ENCODE peak calls at places on chromosome 7, in eight cellular contexts. One of them, this sample, is unnamed.

GRCh38 chr7:124246262-124246863 is 213.5 kb upstream of the TMEM229A start:
- DNase-seq in astrocyte: peak; percentile 16
- DNase-seq in posterior vena cava: no peak
- DNase-seq in non-pigmented ciliary epithelial cell: no peak
- DNase-seq in NCI-H2081: no peak
- DNase-seq in upper lobe of left lung: no peak
- DNase-seq in tibial nerve: no peak
- DNase-seq in cardiac muscle cell: no peak
- DNase-seq in this sample: no peak

GRCh38 chr7:39300276-39300675 is 265.9 kb upstream of the YAE1 start:
- DNase-seq in cardiac muscle cell: no peak
- DNase-seq in non-pigmented ciliary epithelial cell: no peak
- DNase-seq in NCI-H2081: no peak
- DNase-seq in astrocyte: no peak
- DNase-seq in tibial nerve: no peak
- DNase-seq in upper lobe of left lung: no peak
- DNase-seq in posterior vena cava: no peak
- DNase-seq in this sample: no peak

GRCh38 chr7:69633122-69633892 is 35.0 kb downstream of the AUTS2 start:
- DNase-seq in astrocyte: peak; percentile 47
- DNase-seq in cardiac muscle cell: peak; percentile 65
- DNase-seq in upper lobe of left lung: no peak
- DNase-seq in posterior vena cava: no peak
- DNase-seq in NCI-H2081: no peak
- DNase-seq in non-pigmented ciliary epithelial cell: peak; percentile 8
- DNase-seq in tibial nerve: no peak
- DNase-seq in this sample: no peak

GRCh38 chr7:150945853-150946825 is 32.0 kb downstream of the KCNH2 start:
- DNase-seq in upper lobe of left lung: peak; percentile 58
- DNase-seq in cardiac muscle cell: no peak
- DNase-seq in astrocyte: peak; percentile 47
- DNase-seq in non-pigmented ciliary epithelial cell: no peak
- DNase-seq in posterior vena cava: peak; percentile 82
- DNase-seq in NCI-H2081: no peak
- DNase-seq in tibial nerve: peak; percentile 15
- DNase-seq in this sample: no peak

GRCh38 chr7:44279286-44279685 is 46.1 kb downstream of the CAMK2B start:
- DNase-seq in upper lobe of left lung: peak; percentile 33
- DNase-seq in tibial nerve: no peak
- DNase-seq in cardiac muscle cell: no peak
- DNase-seq in non-pigmented ciliary epithelial cell: no peak
- DNase-seq in astrocyte: no peak
- DNase-seq in NCI-H2081: no peak
- DNase-seq in posterior vena cava: peak; percentile 59
- DNase-seq in this sample: peak; percentile 33

GRCh38 chr7:55325371-55325792 is 39.8 kb upstream of the LANCL2 start:
- DNase-seq in non-pigmented ciliary epithelial cell: peak; percentile 81
- DNase-seq in cardiac muscle cell: peak; percentile 95
- DNase-seq in NCI-H2081: no peak
- DNase-seq in astrocyte: peak; percentile 95
- DNase-seq in upper lobe of left lung: no peak
- DNase-seq in tibial nerve: peak; percentile 25
- DNase-seq in posterior vena cava: no peak
- DNase-seq in this sample: no peak

GRCh38 chr7:128311-129080 is 63.9 kb upstream of the FAM20C start:
- DNase-seq in NCI-H2081: no peak
- DNase-seq in tibial nerve: no peak
- DNase-seq in upper lobe of left lung: peak; percentile 22
- DNase-seq in cardiac muscle cell: no peak
- DNase-seq in non-pigmented ciliary epithelial cell: no peak
- DNase-seq in astrocyte: no peak
- DNase-seq in posterior vena cava: no peak
- DNase-seq in this sample: no peak

GRCh38 chr7:818031-818699 is 14.1 kb upstream of the SUN1 start:
- DNase-seq in upper lobe of left lung: no peak
- DNase-seq in cardiac muscle cell: peak; percentile 34
- DNase-seq in posterior vena cava: peak; percentile 15
- DNase-seq in NCI-H2081: no peak
- DNase-seq in tibial nerve: no peak
- DNase-seq in astrocyte: peak; percentile 69
- DNase-seq in non-pigmented ciliary epithelial cell: no peak
- DNase-seq in this sample: no peak

GRCh38 chr7:132317856-132318255 is 258.4 kb downstream of the PLXNA4 start:
- DNase-seq in astrocyte: no peak
- DNase-seq in cardiac muscle cell: no peak
- DNase-seq in tibial nerve: no peak
- DNase-seq in NCI-H2081: no peak
- DNase-seq in posterior vena cava: no peak
- DNase-seq in upper lobe of left lung: no peak
- DNase-seq in non-pigmented ciliary epithelial cell: no peak
- DNase-seq in this sample: no peak

GRCh38 chr7:137927386-137927785 is 74.5 kb downstream of the CREB3L2 start:
- DNase-seq in posterior vena cava: no peak
- DNase-seq in NCI-H2081: no peak
- DNase-seq in non-pigmented ciliary epithelial cell: no peak
- DNase-seq in astrocyte: no peak
- DNase-seq in tibial nerve: no peak
- DNase-seq in upper lobe of left lung: no peak
- DNase-seq in cardiac muscle cell: no peak
- DNase-seq in this sample: no peak

GRCh38 chr7:94382746-94383145 is 11.9 kb upstream of the COL1A2 start:
- DNase-seq in non-pigmented ciliary epithelial cell: no peak
- DNase-seq in posterior vena cava: no peak
- DNase-seq in upper lobe of left lung: no peak
- DNase-seq in cardiac muscle cell: no peak
- DNase-seq in NCI-H2081: no peak
- DNase-seq in astrocyte: no peak
- DNase-seq in tibial nerve: no peak
- DNase-seq in this sample: no peak

GRCh38 chr7:47950714-47951113 is 2.4 kb upstream of the PKD1L1 start:
- DNase-seq in upper lobe of left lung: peak; percentile 62
- DNase-seq in cardiac muscle cell: peak; percentile 17
- DNase-seq in NCI-H2081: no peak
- DNase-seq in posterior vena cava: no peak
- DNase-seq in astrocyte: no peak
- DNase-seq in non-pigmented ciliary epithelial cell: no peak
- DNase-seq in tibial nerve: no peak
- DNase-seq in this sample: no peak

GRCh38 chr7:34133983-34134782 is 228.8 kb downstream of the BMPER start:
- DNase-seq in non-pigmented ciliary epithelial cell: no peak
- DNase-seq in NCI-H2081: peak; percentile 69
- DNase-seq in upper lobe of left lung: no peak
- DNase-seq in posterior vena cava: peak; percentile 86
- DNase-seq in cardiac muscle cell: peak; percentile 87
- DNase-seq in astrocyte: peak; percentile 67
- DNase-seq in tibial nerve: peak; percentile 83
- DNase-seq in this sample: peak; percentile 66

GRCh38 chr7:130793855-130794618 is 60.0 kb upstream of the KLF14 start:
- DNase-seq in NCI-H2081: no peak
- DNase-seq in astrocyte: peak; percentile 33
- DNase-seq in posterior vena cava: no peak
- DNase-seq in tibial nerve: peak; percentile 26
- DNase-seq in upper lobe of left lung: no peak
- DNase-seq in cardiac muscle cell: peak; percentile 6
- DNase-seq in non-pigmented ciliary epithelial cell: no peak
- DNase-seq in this sample: no peak

GRCh38 chr7:108012499-108013430 is 9.8 kb upstream of the LAMB1 start:
- DNase-seq in posterior vena cava: no peak
- DNase-seq in cardiac muscle cell: peak; percentile 80
- DNase-seq in tibial nerve: no peak
- DNase-seq in upper lobe of left lung: no peak
- DNase-seq in astrocyte: peak; percentile 72
- DNase-seq in NCI-H2081: no peak
- DNase-seq in non-pigmented ciliary epithelial cell: no peak
- DNase-seq in this sample: no peak

GRCh38 chr7:47418910-47419309 is 163.0 kb downstream of the TNS3 start:
- DNase-seq in tibial nerve: no peak
- DNase-seq in posterior vena cava: no peak
- DNase-seq in non-pigmented ciliary epithelial cell: peak; percentile 82
- DNase-seq in upper lobe of left lung: no peak
- DNase-seq in NCI-H2081: no peak
- DNase-seq in astrocyte: peak; percentile 96
- DNase-seq in cardiac muscle cell: no peak
- DNase-seq in this sample: no peak

GRCh38 chr7:29564455-29565185 is 985 bp downstream of the PRR15 start:
- DNase-seq in upper lobe of left lung: peak; percentile 90
- DNase-seq in cardiac muscle cell: peak; percentile 78
- DNase-seq in astrocyte: peak; percentile 46
- DNase-seq in tibial nerve: no peak
- DNase-seq in non-pigmented ciliary epithelial cell: no peak
- DNase-seq in NCI-H2081: peak; percentile 38
- DNase-seq in posterior vena cava: peak; percentile 89
- DNase-seq in this sample: peak; percentile 47

GRCh38 chr7:65441010-65441409 is 67.4 kb downstream of the ZNF92 start:
- DNase-seq in astrocyte: peak; percentile 88
- DNase-seq in non-pigmented ciliary epithelial cell: peak; percentile 76
- DNase-seq in NCI-H2081: no peak
- DNase-seq in cardiac muscle cell: peak; percentile 31
- DNase-seq in tibial nerve: no peak
- DNase-seq in posterior vena cava: no peak
- DNase-seq in upper lobe of left lung: no peak
- DNase-seq in this sample: peak; percentile 44

GRCh38 chr7:94913391-94913790 is 6.0 kb downstream of the PPP1R9A start:
- DNase-seq in posterior vena cava: no peak
- DNase-seq in NCI-H2081: no peak
- DNase-seq in cardiac muscle cell: no peak
- DNase-seq in upper lobe of left lung: no peak
- DNase-seq in non-pigmented ciliary epithelial cell: no peak
- DNase-seq in tibial nerve: no peak
- DNase-seq in astrocyte: no peak
- DNase-seq in this sample: no peak

GRCh38 chr7:28732037-28732869 is 225.9 kb downstream of the TRIL start:
- DNase-seq in posterior vena cava: no peak
- DNase-seq in NCI-H2081: peak; percentile 54
- DNase-seq in cardiac muscle cell: peak; percentile 66
- DNase-seq in upper lobe of left lung: no peak
- DNase-seq in astrocyte: peak; percentile 56
- DNase-seq in tibial nerve: peak; percentile 64
- DNase-seq in non-pigmented ciliary epithelial cell: no peak
- DNase-seq in this sample: no peak

GRCh38 chr7:117219485-117219884 is 103.4 kb downstream of the WNT2 start:
- DNase-seq in tibial nerve: no peak
- DNase-seq in astrocyte: peak; percentile 27
- DNase-seq in non-pigmented ciliary epithelial cell: no peak
- DNase-seq in cardiac muscle cell: peak; percentile 19
- DNase-seq in posterior vena cava: no peak
- DNase-seq in NCI-H2081: no peak
- DNase-seq in upper lobe of left lung: no peak
- DNase-seq in this sample: no peak